ENCODE peak calls at places on chromosomes 6 and 20, in four cellular contexts. C is CD8-positive, alpha-beta T cell; O is PC-3; F is heart left ventricle. J is an unnamed sample. For H3K9me3, the result is how much of the 10 kb centered on the place peaks cover.

GRCh38 chr20:13277663-13278295 is 56.7 kb downstream of the ISM1 start:
- DNase-seq in O (no peak), F (no peak), C (no peak), J (no peak)

GRCh38 chr6:15423286-15423957 is 177.6 kb downstream of the JARID2 start:
- DNase-seq in C (no peak), O (peak), F (no peak), J (no peak)

GRCh38 chr6:106113256-106113954 is 27.3 kb downstream of the PRDM1 start:
- DNase-seq in F (no peak), O (no peak), C (no peak), J (no peak)

GRCh38 chr6:124927806-124928205 is 34.4 kb upstream of the RNF217 start:
- DNase-seq in F (no peak), O (peak), C (no peak), J (no peak)

GRCh38 chr20:37749620-37750403 is 56.0 kb downstream of the CTNNBL1 start:
- DNase-seq in C (no peak), O (no peak), F (no peak), J (no peak)

GRCh38 chr20:41437836-41438235 is 71.2 kb upstream of the EMILIN3 start:
- DNase-seq in C (no peak), O (no peak), F (no peak), J (no peak)

GRCh38 chr6:26307830-26308229 is 57.2 kb upstream of the BTN3A2 start:
- DNase-seq in F (no peak), O (peak), C (no peak), J (no peak)

GRCh38 chr20:57661201-57662027 is 41.2 kb upstream of the ZBP1 start:
- DNase-seq in C (no peak), O (no peak), F (peak), J (no peak)

GRCh38 chr20:43736588-43737091 is 9.8 kb upstream of the GTSF1L start:
- DNase-seq in O (no peak), C (no peak), F (no peak), J (no peak)

GRCh38 chr6:158439255-158439654 is 120.6 kb upstream of the TMEM181 start:
- DNase-seq in F (no peak), C (no peak), O (no peak), J (no peak)

GRCh38 chr6:111872521-111873177 is 603 bp downstream of the FYN start:
- DNase-seq in O (no peak), F (peak), C (peak), J (peak)

GRCh38 chr6:166786704-166787293 is 159.7 kb upstream of the RPS6KA2 start:
- DNase-seq in C (no peak), F (no peak), O (peak), J (no peak)

GRCh38 chr6:6790891-6791290 is 202.4 kb downstream of the LY86 start:
- DNase-seq in C (no peak), F (no peak), O (peak), J (no peak)

GRCh38 chr20:46307139-46307998 is 929 bp downstream of the CDH22 start:
- DNase-seq in C (peak), F (peak), O (peak), J (peak)
- H3K4me3 ChIP-seq in C (peak), F (peak), O (no peak), J (no peak)

GRCh38 chr20:32207211-32207625 is 325 bp downstream of the PLAGL2 start:
- DNase-seq in C (no peak), O (no peak), F (no peak), J (peak)

GRCh38 chr20:32205502-32206382 is 1.8 kb downstream of the PLAGL2 start:
- DNase-seq in O (no peak), C (no peak), F (no peak), J (no peak)

GRCh38 chr20:32207626-32208498 is at the start of the genes PLAGL2 and POFUT1:
- DNase-seq in F (peak), C (peak), O (peak), J (peak)

GRCh38 chr20:32204485-32205115 is 2.9 kb downstream of the PLAGL2 start:
- DNase-seq in O (peak), F (no peak), C (no peak), J (no peak)

GRCh38 chr20:32206383-32207210 is 946 bp downstream of the PLAGL2 start:
- DNase-seq in F (no peak), C (no peak), O (no peak), J (no peak)
- H3K9me3 ChIP-seq in F (under half), C (under half), O (under half), J (under half)

GRCh38 chr6:16730720-16731502 is 30.3 kb downstream of the ATXN1 start:
- DNase-seq in C (no peak), O (no peak), F (no peak), J (no peak)

GRCh38 chr6:16727996-16728395 is 33.3 kb downstream of the ATXN1 start:
- DNase-seq in O (no peak), F (no peak), C (no peak), J (no peak)

GRCh38 chr6:16729183-16729696 is 32.0 kb downstream of the ATXN1 start:
- DNase-seq in F (no peak), O (peak), C (no peak), J (no peak)

GRCh38 chr6:16728513-16729182 is 32.6 kb downstream of the ATXN1 start:
- DNase-seq in C (no peak), F (no peak), O (no peak), J (no peak)

DNA sequence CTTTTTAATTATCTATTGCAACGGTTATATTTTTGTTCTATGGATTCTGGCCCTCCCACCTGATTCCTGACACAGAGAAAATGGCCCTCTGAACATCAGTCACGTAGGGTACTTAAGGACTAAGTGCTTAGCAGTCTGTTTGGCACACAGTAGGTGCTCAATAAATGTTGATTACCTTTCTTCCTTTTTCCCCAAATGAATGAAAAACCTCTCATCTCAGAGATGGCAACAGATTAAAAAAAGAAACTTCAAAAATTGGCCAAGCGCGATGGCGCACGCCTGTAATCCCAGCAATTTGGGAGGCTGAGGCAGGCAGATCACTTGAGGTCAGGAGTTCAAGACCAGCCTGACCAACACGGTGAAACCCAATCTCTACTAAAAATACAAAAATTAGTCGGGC is 31.5 kb downstream of the ATXN1 start:
- DNase-seq in C (no peak), F (no peak), O (no peak), J (no peak)
- H3K4me3 ChIP-seq in C (no peak), F (no peak), O (peak), J (no peak)

DNA sequence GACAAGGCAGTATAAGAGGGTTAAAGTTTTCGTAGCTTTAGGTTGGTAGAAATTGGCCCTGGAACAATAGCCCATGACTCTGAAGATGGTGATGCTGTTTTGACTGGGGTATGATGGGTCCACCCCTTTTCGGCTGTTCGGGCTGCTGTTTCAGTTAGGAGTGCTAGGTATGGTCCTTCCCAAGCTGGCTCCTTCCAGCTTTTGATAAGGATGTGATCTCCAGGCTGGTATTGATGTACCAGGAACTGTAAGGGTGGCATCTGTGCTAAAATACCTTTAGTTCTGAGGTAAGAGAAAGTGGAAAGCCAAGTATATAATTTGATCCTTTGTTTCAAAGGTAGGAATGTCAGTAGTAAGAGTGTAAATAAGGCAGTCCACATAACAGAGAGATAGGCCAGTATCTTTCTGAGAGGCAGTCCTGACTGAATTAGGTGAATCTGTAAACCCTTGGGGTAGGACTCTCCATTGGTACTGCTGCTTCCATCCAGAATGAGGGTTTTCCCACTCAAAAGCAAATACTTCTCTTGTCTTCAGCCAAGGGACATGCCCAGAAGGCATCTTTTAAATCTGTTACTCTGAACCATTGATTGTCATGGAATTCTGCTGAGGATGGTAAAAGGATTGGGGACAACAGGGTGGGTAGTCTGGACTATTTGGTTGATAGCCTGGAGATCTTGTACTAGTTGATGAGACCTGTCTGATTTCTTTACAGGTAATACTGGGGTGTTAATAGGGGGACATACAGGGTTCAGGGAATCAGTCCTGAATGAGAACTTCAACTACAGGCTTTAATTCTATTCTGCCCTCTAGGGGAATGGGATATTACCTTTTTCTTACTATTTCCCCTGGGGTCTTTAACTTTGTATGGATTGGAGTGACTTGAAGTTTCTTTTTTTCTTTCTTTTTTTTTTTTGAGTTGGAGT is 6.1 kb upstream of the ZNFX1 start:
- DNase-seq in O (peak), C (no peak), F (no peak), J (no peak)
- H3K9me3 ChIP-seq in O (under half), C (half or more), F (under half), J (half or more)

GRCh38 chr6:160535270-160535669 is 128.8 kb downstream of the LPA start:
- DNase-seq in F (no peak), O (no peak), C (no peak), J (no peak)

GRCh38 chr6:160532315-160532714 is 131.8 kb downstream of the LPA start:
- DNase-seq in O (no peak), C (no peak), F (no peak), J (no peak)

DNA sequence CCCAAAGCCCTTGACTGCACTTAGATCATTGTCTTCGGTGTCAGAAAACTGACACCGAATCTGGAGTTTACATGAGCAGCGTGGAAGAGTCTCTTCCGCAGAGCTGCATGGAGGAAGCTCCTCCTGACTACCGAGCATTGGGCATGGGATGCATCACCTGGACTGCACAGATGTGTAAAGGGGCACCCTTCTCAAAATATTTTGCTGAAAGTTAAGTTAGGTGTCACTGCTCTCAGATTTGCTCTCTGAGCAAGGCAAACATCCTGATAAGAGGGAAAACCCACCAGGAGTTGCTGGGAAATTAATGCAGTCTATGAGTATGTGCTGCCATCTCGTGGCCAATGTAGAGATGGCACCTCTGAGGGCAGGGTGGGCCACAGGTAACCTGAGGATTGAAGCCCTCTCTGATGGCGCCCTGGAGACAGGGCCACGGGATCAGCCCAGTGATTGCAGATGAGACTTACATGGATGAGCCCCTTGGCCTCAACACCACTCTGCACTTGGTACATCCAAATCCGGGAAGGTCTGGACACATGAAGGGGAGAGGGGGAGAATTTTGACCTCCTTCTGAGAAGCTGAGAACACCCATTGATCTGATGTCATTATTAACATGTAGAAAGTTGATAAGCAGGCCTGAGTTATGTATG is 129.9 kb downstream of the LPA start:
- DNase-seq in F (peak), C (peak), O (peak), J (peak)
- H3K4me3 ChIP-seq in F (peak), C (no peak), O (peak), J (no peak)

DNA sequence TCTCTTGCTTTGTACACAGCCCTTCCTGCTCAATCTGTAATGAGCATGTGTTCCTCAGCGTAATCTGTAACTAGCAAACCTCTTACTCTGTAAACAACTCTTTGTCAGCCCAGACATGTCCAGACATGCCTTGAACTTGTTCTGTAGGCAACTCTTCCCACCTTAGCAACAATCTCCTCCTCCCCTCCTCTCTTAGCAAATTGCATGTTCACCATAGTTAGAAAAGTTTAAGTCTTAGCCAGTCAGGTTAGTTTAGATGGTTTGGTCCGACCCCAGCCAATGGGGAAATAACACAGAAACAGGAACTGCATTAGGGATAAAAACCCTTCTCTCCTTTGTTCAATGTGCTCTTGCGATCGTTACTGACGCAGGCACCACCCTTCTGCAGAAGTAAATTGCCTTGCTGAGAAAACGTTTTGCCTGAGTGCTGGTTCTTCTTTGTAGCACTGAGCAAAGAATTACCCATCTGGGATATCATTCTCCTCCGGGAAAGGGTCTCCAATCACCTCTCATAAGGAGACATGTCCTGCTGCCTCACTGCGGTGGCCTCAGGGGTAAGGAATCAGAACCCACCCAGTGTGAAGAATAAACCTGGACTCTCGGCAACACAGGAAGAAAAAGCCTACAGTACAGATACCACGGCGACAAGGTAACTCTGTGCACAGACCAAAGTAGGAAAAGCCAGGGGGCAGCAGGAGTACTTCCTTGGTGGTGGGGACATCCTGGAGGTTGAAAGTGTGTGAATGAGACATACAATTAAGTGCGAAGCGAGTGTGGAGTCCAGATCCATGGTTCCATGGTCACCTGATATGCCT is 26.2 kb downstream of the PLN start:
- DNase-seq in C (no peak), F (no peak), O (no peak), J (no peak)
- H3K9me3 ChIP-seq in C (under half), F (under half), O (under half), J (under half)

GRCh38 chr6:119347466-119348307 is 1.9 kb downstream of the MAN1A1 start:
- DNase-seq in C (no peak), F (peak), O (peak), J (peak)

GRCh38 chr6:119348308-119349040 is 1.1 kb downstream of the MAN1A1 start:
- DNase-seq in C (peak), O (no peak), F (peak), J (peak)

GRCh38 chr6:119345114-119345513 is 4.4 kb downstream of the MAN1A1 start:
- DNase-seq in O (no peak), F (no peak), C (no peak), J (no peak)

GRCh38 chr6:119346450-119346849 is 3.1 kb downstream of the MAN1A1 start:
- DNase-seq in C (no peak), F (no peak), O (no peak), J (no peak)

GRCh38 chr6:119346914-119347313 is 2.6 kb downstream of the MAN1A1 start:
- DNase-seq in C (no peak), F (no peak), O (no peak), J (no peak)
- H3K4me3 ChIP-seq in C (no peak), F (peak), O (peak), J (peak)

GRCh38 chr6:152257581-152257980 is 379.6 kb downstream of the SYNE1 start:
- DNase-seq in O (no peak), C (no peak), F (no peak), J (no peak)
- H3K9me3 ChIP-seq in O (under half), C (under half), F (under half), J (under half)